ENCODE peak calls at places on chromosomes 16 and 17, in seven cellular contexts. One of them, this sample, is unnamed.

GRCh38 chr16:75928295-75928694 is 202.0 kb upstream of the CPHXL start:
- DNase-seq in non-pigmented ciliary epithelial cell: peak
- DNase-seq in RWPE1: no peak
- DNase-seq in retina: no peak
- DNase-seq in cardiac muscle cell: no peak
- DNase-seq in mesothelial cell of epicardium: no peak
- DNase-seq in NCI-H2029: no peak
- DNase-seq in this sample: no peak

GRCh38 chr17:78197147-78197830 is 10.1 kb downstream of the AFMID start:
- DNase-seq in non-pigmented ciliary epithelial cell: no peak
- DNase-seq in RWPE1: no peak
- DNase-seq in retina: peak
- DNase-seq in cardiac muscle cell: no peak
- DNase-seq in mesothelial cell of epicardium: no peak
- DNase-seq in NCI-H2029: no peak
- DNase-seq in this sample: no peak

GRCh38 chr16:24984903-24985675 is 30.1 kb downstream of the ARHGAP17 start:
- DNase-seq in non-pigmented ciliary epithelial cell: no peak
- DNase-seq in RWPE1: no peak
- DNase-seq in retina: no peak
- DNase-seq in cardiac muscle cell: no peak
- DNase-seq in mesothelial cell of epicardium: no peak
- DNase-seq in NCI-H2029: no peak
- DNase-seq in this sample: no peak

GRCh38 chr17:68198931-68199836 is 48.7 kb upstream of the AMZ2 start:
- DNase-seq in non-pigmented ciliary epithelial cell: no peak
- DNase-seq in RWPE1: no peak
- DNase-seq in retina: peak
- DNase-seq in cardiac muscle cell: peak
- DNase-seq in mesothelial cell of epicardium: peak
- DNase-seq in NCI-H2029: peak
- DNase-seq in this sample: no peak

GRCh38 chr17:77581480-77581879 is 377.0 kb upstream of the TNRC6C start:
- DNase-seq in non-pigmented ciliary epithelial cell: peak
- DNase-seq in RWPE1: no peak
- DNase-seq in retina: no peak
- DNase-seq in cardiac muscle cell: no peak
- DNase-seq in mesothelial cell of epicardium: no peak
- DNase-seq in NCI-H2029: no peak
- DNase-seq in this sample: no peak

GRCh38 chr17:38453951-38454421 is 25.7 kb downstream of the ARHGAP23 start:
- DNase-seq in non-pigmented ciliary epithelial cell: no peak
- DNase-seq in RWPE1: no peak
- DNase-seq in retina: no peak
- DNase-seq in cardiac muscle cell: no peak
- DNase-seq in mesothelial cell of epicardium: no peak
- DNase-seq in NCI-H2029: no peak
- DNase-seq in this sample: no peak

GRCh38 chr16:55055262-55055661 is 124.6 kb downstream of the IRX5 start:
- DNase-seq in non-pigmented ciliary epithelial cell: no peak
- DNase-seq in RWPE1: no peak
- DNase-seq in retina: no peak
- DNase-seq in cardiac muscle cell: no peak
- DNase-seq in mesothelial cell of epicardium: no peak
- DNase-seq in NCI-H2029: no peak
- DNase-seq in this sample: no peak

GRCh38 chr16:28309811-28310311 is 17.5 kb downstream of the SBK1 start:
- DNase-seq in non-pigmented ciliary epithelial cell: no peak
- DNase-seq in RWPE1: no peak
- DNase-seq in retina: no peak
- DNase-seq in cardiac muscle cell: no peak
- DNase-seq in mesothelial cell of epicardium: no peak
- DNase-seq in NCI-H2029: no peak
- DNase-seq in this sample: no peak

GRCh38 chr17:78736526-78737079 is 45.5 kb downstream of the CYTH1 start:
- DNase-seq in non-pigmented ciliary epithelial cell: no peak
- DNase-seq in RWPE1: peak
- DNase-seq in retina: no peak
- DNase-seq in cardiac muscle cell: peak
- DNase-seq in mesothelial cell of epicardium: no peak
- DNase-seq in NCI-H2029: peak
- DNase-seq in this sample: no peak

GRCh38 chr17:40646791-40647548 is 648 bp downstream of the SMARCE1 start:
- DNase-seq in non-pigmented ciliary epithelial cell: peak
- DNase-seq in RWPE1: no peak
- DNase-seq in retina: peak
- DNase-seq in cardiac muscle cell: peak
- DNase-seq in mesothelial cell of epicardium: no peak
- DNase-seq in NCI-H2029: peak
- DNase-seq in this sample: peak

GRCh38 chr16:30602595-30603277 is 7.5 kb downstream of the ZNF689 start:
- DNase-seq in non-pigmented ciliary epithelial cell: no peak
- DNase-seq in RWPE1: no peak
- DNase-seq in retina: no peak
- DNase-seq in cardiac muscle cell: no peak
- DNase-seq in mesothelial cell of epicardium: no peak
- DNase-seq in NCI-H2029: no peak
- DNase-seq in this sample: no peak

GRCh38 chr17:48441231-48441711 is 11.3 kb upstream of the SKAP1 start:
- DNase-seq in non-pigmented ciliary epithelial cell: no peak
- DNase-seq in RWPE1: no peak
- DNase-seq in retina: no peak
- DNase-seq in cardiac muscle cell: no peak
- DNase-seq in mesothelial cell of epicardium: no peak
- DNase-seq in NCI-H2029: no peak
- DNase-seq in this sample: no peak

GRCh38 chr17:21292867-21293845 is 8.6 kb downstream of the MAP2K3 start:
- DNase-seq in non-pigmented ciliary epithelial cell: no peak
- DNase-seq in RWPE1: no peak
- DNase-seq in retina: no peak
- DNase-seq in cardiac muscle cell: no peak
- DNase-seq in mesothelial cell of epicardium: no peak
- DNase-seq in NCI-H2029: no peak
- DNase-seq in this sample: no peak

GRCh38 chr17:21842332-21843317 is 150.3 kb downstream of the KCNJ18 start:
- DNase-seq in non-pigmented ciliary epithelial cell: no peak
- DNase-seq in RWPE1: no peak
- DNase-seq in retina: peak
- DNase-seq in cardiac muscle cell: no peak
- DNase-seq in mesothelial cell of epicardium: no peak
- DNase-seq in NCI-H2029: no peak
- DNase-seq in this sample: no peak

GRCh38 chr17:79981661-79982101 is 54.0 kb downstream of the TBC1D16 start:
- DNase-seq in non-pigmented ciliary epithelial cell: no peak
- DNase-seq in RWPE1: no peak
- DNase-seq in retina: peak
- DNase-seq in cardiac muscle cell: no peak
- DNase-seq in mesothelial cell of epicardium: no peak
- DNase-seq in NCI-H2029: no peak
- DNase-seq in this sample: no peak

GRCh38 chr17:7308625-7309433 is 1.4 kb downstream of the EIF5A start:
- DNase-seq in non-pigmented ciliary epithelial cell: peak
- DNase-seq in RWPE1: peak
- DNase-seq in retina: peak
- DNase-seq in cardiac muscle cell: peak
- DNase-seq in mesothelial cell of epicardium: peak
- DNase-seq in NCI-H2029: peak
- DNase-seq in this sample: no peak

GRCh38 chr16:15682105-15682570 is 32.1 kb downstream of the NDE1 start:
- DNase-seq in non-pigmented ciliary epithelial cell: no peak
- DNase-seq in RWPE1: peak
- DNase-seq in retina: no peak
- DNase-seq in cardiac muscle cell: peak
- DNase-seq in mesothelial cell of epicardium: no peak
- DNase-seq in NCI-H2029: no peak
- DNase-seq in this sample: peak

GRCh38 chr16:30649725-30650368 is 913 bp upstream of the PRR14 start:
- DNase-seq in non-pigmented ciliary epithelial cell: no peak
- DNase-seq in RWPE1: no peak
- DNase-seq in retina: no peak
- DNase-seq in cardiac muscle cell: no peak
- DNase-seq in mesothelial cell of epicardium: no peak
- DNase-seq in NCI-H2029: no peak
- DNase-seq in this sample: no peak

GRCh38 chr17:73286863-73287296 is 24.9 kb downstream of the CDC42EP4 start:
- DNase-seq in non-pigmented ciliary epithelial cell: no peak
- DNase-seq in RWPE1: peak
- DNase-seq in retina: no peak
- DNase-seq in cardiac muscle cell: no peak
- DNase-seq in mesothelial cell of epicardium: no peak
- DNase-seq in NCI-H2029: peak
- DNase-seq in this sample: no peak

GRCh38 chr17:69057280-69057679 is 3.4 kb downstream of the ABCA9 start:
- DNase-seq in non-pigmented ciliary epithelial cell: no peak
- DNase-seq in RWPE1: no peak
- DNase-seq in retina: no peak
- DNase-seq in cardiac muscle cell: no peak
- DNase-seq in mesothelial cell of epicardium: no peak
- DNase-seq in NCI-H2029: no peak
- DNase-seq in this sample: no peak

GRCh38 chr17:10681866-10682446 is 15.4 kb downstream of the SCO1 start:
- DNase-seq in non-pigmented ciliary epithelial cell: no peak
- DNase-seq in RWPE1: no peak
- DNase-seq in retina: no peak
- DNase-seq in cardiac muscle cell: no peak
- DNase-seq in mesothelial cell of epicardium: no peak
- DNase-seq in NCI-H2029: no peak
- DNase-seq in this sample: no peak

GRCh38 chr16:30092373-30093010 is 768 bp upstream of the TBX6 start:
- DNase-seq in non-pigmented ciliary epithelial cell: no peak
- DNase-seq in RWPE1: no peak
- DNase-seq in retina: peak
- DNase-seq in cardiac muscle cell: peak
- DNase-seq in mesothelial cell of epicardium: peak
- DNase-seq in NCI-H2029: peak
- DNase-seq in this sample: no peak

GRCh38 chr17:81509048-81509686 is 3.4 kb downstream of the ACTG1 start:
- DNase-seq in non-pigmented ciliary epithelial cell: no peak
- DNase-seq in RWPE1: no peak
- DNase-seq in retina: no peak
- DNase-seq in cardiac muscle cell: peak
- DNase-seq in mesothelial cell of epicardium: no peak
- DNase-seq in NCI-H2029: no peak
- DNase-seq in this sample: no peak

GRCh38 chr17:64080174-64080618 is 49.7 kb downstream of the ERN1 start:
- DNase-seq in non-pigmented ciliary epithelial cell: no peak
- DNase-seq in RWPE1: no peak
- DNase-seq in retina: no peak
- DNase-seq in cardiac muscle cell: no peak
- DNase-seq in mesothelial cell of epicardium: no peak
- DNase-seq in NCI-H2029: no peak
- DNase-seq in this sample: no peak

GRCh38 chr17:65550758-65551157 is 10.7 kb downstream of the AXIN2 start:
- DNase-seq in non-pigmented ciliary epithelial cell: no peak
- DNase-seq in RWPE1: no peak
- DNase-seq in retina: no peak
- DNase-seq in cardiac muscle cell: no peak
- DNase-seq in mesothelial cell of epicardium: no peak
- DNase-seq in NCI-H2029: no peak
- DNase-seq in this sample: no peak

GRCh38 chr17:9725575-9725974 is 65.8 kb downstream of the DHRS7C start:
- DNase-seq in non-pigmented ciliary epithelial cell: no peak
- DNase-seq in RWPE1: no peak
- DNase-seq in retina: no peak
- DNase-seq in cardiac muscle cell: no peak
- DNase-seq in mesothelial cell of epicardium: no peak
- DNase-seq in NCI-H2029: no peak
- DNase-seq in this sample: no peak

GRCh38 chr16:28917095-28917494 is 7.9 kb downstream of the RABEP2 start:
- DNase-seq in non-pigmented ciliary epithelial cell: no peak
- DNase-seq in RWPE1: no peak
- DNase-seq in retina: no peak
- DNase-seq in cardiac muscle cell: no peak
- DNase-seq in mesothelial cell of epicardium: no peak
- DNase-seq in NCI-H2029: no peak
- DNase-seq in this sample: no peak

GRCh38 chr17:21199311-21199710 is 14.7 kb downstream of the TMEM11 start:
- DNase-seq in non-pigmented ciliary epithelial cell: peak
- DNase-seq in RWPE1: no peak
- DNase-seq in retina: no peak
- DNase-seq in cardiac muscle cell: no peak
- DNase-seq in mesothelial cell of epicardium: no peak
- DNase-seq in NCI-H2029: no peak
- DNase-seq in this sample: peak

GRCh38 chr17:80501739-80502577 is 25.6 kb upstream of the NPTX1 start:
- DNase-seq in non-pigmented ciliary epithelial cell: no peak
- DNase-seq in RWPE1: peak
- DNase-seq in retina: peak
- DNase-seq in cardiac muscle cell: no peak
- DNase-seq in mesothelial cell of epicardium: no peak
- DNase-seq in NCI-H2029: no peak
- DNase-seq in this sample: no peak

GRCh38 chr17:16081507-16082087 is 82.0 kb downstream of the TTC19 start:
- DNase-seq in non-pigmented ciliary epithelial cell: no peak
- DNase-seq in RWPE1: no peak
- DNase-seq in retina: no peak
- DNase-seq in cardiac muscle cell: no peak
- DNase-seq in mesothelial cell of epicardium: no peak
- DNase-seq in NCI-H2029: no peak
- DNase-seq in this sample: no peak

GRCh38 chr17:81409190-81409935 is 14.1 kb downstream of the BAHCC1 start:
- DNase-seq in non-pigmented ciliary epithelial cell: no peak
- DNase-seq in RWPE1: no peak
- DNase-seq in retina: peak
- DNase-seq in cardiac muscle cell: no peak
- DNase-seq in mesothelial cell of epicardium: no peak
- DNase-seq in NCI-H2029: no peak
- DNase-seq in this sample: no peak

GRCh38 chr17:76053230-76054111 is 18.8 kb downstream of the SRP68 start:
- DNase-seq in non-pigmented ciliary epithelial cell: peak
- DNase-seq in RWPE1: peak
- DNase-seq in retina: no peak
- DNase-seq in cardiac muscle cell: peak
- DNase-seq in mesothelial cell of epicardium: no peak
- DNase-seq in NCI-H2029: no peak
- DNase-seq in this sample: no peak

GRCh38 chr16:46629331-46629843 is 8.2 kb upstream of the SHCBP1 start:
- DNase-seq in non-pigmented ciliary epithelial cell: no peak
- DNase-seq in RWPE1: peak
- DNase-seq in retina: no peak
- DNase-seq in cardiac muscle cell: peak
- DNase-seq in mesothelial cell of epicardium: no peak
- DNase-seq in NCI-H2029: no peak
- DNase-seq in this sample: peak